ENCODE peak calls at places on chromosome 17, in five cellular contexts. W, J, M, A and R are unnamed samples.
A peak's percentile ranks its signal among the peaks of the same experiment; 100 is the strongest.

GRCh38 chr17:75707096-75707720 is 14.1 kb upstream of the ITGB4 start:
- DNase-seq in W (no peak), M (peak; percentile 90), J (no peak), A (no peak), R (no peak)

GRCh38 chr17:28765038-28765437 is 21.2 kb downstream of the TRAF4 start:
- DNase-seq in A (no peak), M (no peak), J (no peak), W (no peak), R (no peak)

GRCh38 chr17:27733771-27734170 is 66.6 kb downstream of the NOS2 start:
- DNase-seq in A (no peak), J (no peak), M (no peak), W (no peak), R (no peak)

GRCh38 chr17:28008526-28008925 is 34.0 kb upstream of the NLK start:
- DNase-seq in A (peak; percentile 38), J (peak; percentile 88), W (peak; percentile 89), M (peak; percentile 21), R (peak; percentile 51)

GRCh38 chr17:65583921-65584603 is 22.6 kb upstream of the AXIN2 start:
- DNase-seq in M (no peak), W (no peak), J (no peak), A (no peak), R (no peak)

GRCh38 chr17:31424944-31425582 is 33.6 kb downstream of the RAB11FIP4 start:
- DNase-seq in M (no peak), W (peak; percentile 28), J (peak; percentile 75), A (no peak), R (no peak)

GRCh38 chr17:70804161-70804560 is 634.8 kb downstream of the KCNJ2 start:
- DNase-seq in M (no peak), A (no peak), W (no peak), J (no peak), R (no peak)

GRCh38 chr17:65154770-65155589 is 17.8 kb downstream of the RGS9 start:
- DNase-seq in J (no peak), A (no peak), M (peak; percentile 69), W (no peak), R (no peak)

GRCh38 chr17:32174889-32175288 is 32.6 kb downstream of the RHOT1 start:
- DNase-seq in J (no peak), M (no peak), A (no peak), W (no peak), R (no peak)

GRCh38 chr17:58264407-58265103 is 16.2 kb downstream of the MPO start:
- DNase-seq in W (no peak), J (no peak), A (no peak), M (no peak), R (no peak)

GRCh38 chr17:31654936-31655335 is 204.1 kb downstream of the COPRS start:
- DNase-seq in W (no peak), J (no peak), M (no peak), A (no peak), R (no peak)

GRCh38 chr17:60159479-60159866 is 9.7 kb downstream of the CA4 start:
- DNase-seq in A (no peak), W (no peak), J (no peak), M (no peak), R (no peak)

DNA sequence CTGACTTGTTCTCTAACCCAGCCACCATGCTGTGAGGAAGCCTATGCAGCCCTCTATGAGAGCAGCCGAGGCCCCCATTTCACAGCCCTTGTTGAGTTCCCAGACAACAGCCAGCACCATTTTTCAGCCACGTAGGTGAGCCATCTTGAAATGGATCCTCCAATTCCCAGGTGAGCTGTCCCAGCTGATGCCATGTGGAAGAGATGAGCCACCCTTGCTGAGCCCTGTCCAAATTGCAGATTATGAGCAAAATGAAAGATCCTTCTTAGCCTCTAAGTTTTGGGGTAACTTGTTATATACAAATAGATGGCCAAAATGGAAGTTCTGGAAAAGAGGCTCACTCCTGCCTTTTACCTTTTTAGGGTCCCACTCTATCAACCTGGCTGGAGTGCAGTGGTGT is 25.7 kb upstream of the TIMP2 start:
- DNase-seq in W (no peak), M (no peak), J (no peak), A (no peak), R (no peak)
- H3K4me3 ChIP-seq in W (no peak overlapping the region), M (no peak overlapping the region), J (no peak overlapping the region), A (no peak overlapping the region), R (no peak overlapping the region)

GRCh38 chr17:19672009-19672837 is 23.7 kb downstream of the ALDH3A2 start:
- DNase-seq in A (peak; percentile 56), J (no peak), W (no peak), M (no peak), R (no peak)
- H3K27ac ChIP-seq in A (peak overlapping the region; percentile 64), J (no peak overlapping the region), W (peak overlapping the region; percentile 29), M (no peak overlapping the region), R (no peak overlapping the region)

GRCh38 chr17:21061158-21061835 is 18.5 kb upstream of the USP22 start:
- DNase-seq in W (no peak), J (no peak), M (no peak), A (no peak), R (no peak)

GRCh38 chr17:21061971-21062526 is 19.2 kb upstream of the USP22 start:
- DNase-seq in J (no peak), M (no peak), A (no peak), W (no peak), R (no peak)

GRCh38 chr17:21059761-21060160 is 16.9 kb upstream of the USP22 start:
- DNase-seq in W (no peak), J (no peak), M (no peak), A (no peak), R (no peak)

DNA sequence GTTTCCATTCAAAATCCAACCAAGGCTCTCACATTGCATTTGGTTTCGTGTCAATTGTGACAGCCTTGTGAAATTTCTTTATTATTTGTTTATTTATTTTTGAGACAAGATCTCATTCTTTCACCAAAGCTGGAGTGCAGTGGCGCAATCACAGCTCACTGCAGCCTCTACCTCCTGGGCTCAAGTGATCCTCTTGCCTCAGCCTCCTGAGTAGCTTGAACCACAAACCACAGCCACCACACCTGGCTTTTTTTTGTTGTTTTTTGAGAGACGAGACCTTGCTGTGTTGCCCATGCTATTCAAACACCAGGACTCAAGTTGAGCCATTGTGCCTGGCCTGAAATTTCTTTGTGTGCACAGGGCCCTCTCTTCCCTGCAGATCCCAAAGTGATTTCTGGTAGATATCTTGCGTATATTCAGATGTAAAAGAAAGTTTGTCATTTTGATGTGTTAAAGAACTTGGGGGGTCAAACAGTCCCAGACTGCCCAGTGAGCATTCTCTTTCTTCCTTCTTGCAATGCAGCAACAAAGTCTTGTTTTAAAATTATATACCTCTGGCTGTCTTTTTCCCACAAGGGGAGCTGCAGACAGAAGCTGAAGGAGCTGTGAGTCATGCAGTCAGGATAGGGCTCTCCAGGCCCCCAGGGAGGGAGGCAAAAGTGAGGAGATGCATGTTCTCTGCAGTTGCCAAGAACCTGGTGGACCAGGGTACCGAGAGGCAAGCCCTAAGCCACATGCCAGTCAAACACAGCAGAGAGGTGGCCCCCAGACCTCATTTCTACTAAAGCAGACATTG is 15.5 kb upstream of the USP22 start:
- DNase-seq in A (no peak), J (no peak), W (no peak), M (no peak), R (no peak)
- TF ChIP-seq CTCF in A (no peak), J (no peak), W (peak; percentile 30), M (no peak), R (no peak)

DNA sequence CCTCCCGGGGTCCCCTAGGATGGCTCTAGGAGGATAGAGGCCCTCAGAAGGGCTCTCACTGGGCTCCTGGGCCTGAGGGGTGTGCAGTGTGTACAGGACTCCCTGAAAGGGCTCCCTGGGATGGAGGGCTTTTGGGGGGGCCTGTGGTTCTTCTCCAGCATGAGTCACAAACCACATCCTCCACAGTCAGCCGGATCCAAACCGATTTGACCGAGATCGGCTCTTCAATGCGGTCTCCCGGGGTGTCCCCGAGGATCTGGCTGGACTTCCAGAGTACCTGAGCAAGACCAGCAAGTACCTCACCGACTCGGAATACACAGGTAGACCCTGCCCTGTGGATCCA is 4.5 kb downstream of the TRPV2 start:
- DNase-seq in M (no peak), A (no peak), J (no peak), W (no peak), R (no peak)
- H3K4me3 ChIP-seq in M (no peak overlapping the region), A (no peak overlapping the region), J (no peak overlapping the region), W (no peak overlapping the region), R (no peak overlapping the region)

DNA sequence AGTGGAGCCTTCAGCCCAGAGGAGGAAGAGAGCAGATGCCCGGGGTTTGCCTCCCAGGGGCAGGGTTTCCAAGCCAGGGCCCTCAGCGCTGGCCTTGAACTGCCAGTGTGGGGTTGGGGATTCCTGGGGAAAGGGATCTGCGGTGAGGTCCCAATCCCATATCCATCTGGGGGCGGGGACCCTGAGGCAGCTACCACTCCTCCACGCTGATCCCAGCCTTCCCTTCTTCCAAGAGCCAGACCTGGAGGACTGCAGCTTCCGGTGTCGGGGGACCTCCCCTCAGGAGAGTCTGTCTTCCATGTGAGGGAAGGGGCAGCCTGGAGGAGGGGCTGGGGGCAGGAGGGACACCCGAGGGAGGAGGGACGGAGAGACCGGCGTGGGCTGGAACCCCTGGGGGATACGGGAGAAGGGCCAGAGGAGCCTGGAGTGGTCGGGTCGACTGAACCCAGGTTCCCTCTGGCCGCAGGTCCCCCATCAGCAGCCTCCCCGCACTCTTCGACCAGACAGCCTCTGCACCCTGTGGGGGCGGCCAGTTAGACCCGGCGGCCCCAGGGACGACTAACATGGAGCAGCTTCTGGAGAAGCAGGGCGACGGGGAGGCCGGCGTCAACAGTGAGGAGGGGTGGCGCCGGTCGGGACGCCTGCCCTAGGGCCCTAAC is 10.7 kb upstream of the CISD3 start:
- DNase-seq in M (no peak), J (peak; percentile 44), W (no peak), A (no peak), R (no peak)
- H3K27ac ChIP-seq in M (no peak overlapping the region), J (no peak overlapping the region), W (no peak overlapping the region), A (no peak overlapping the region), R (no peak overlapping the region)